ENCODE peak calls at places on chromosomes 1 and 21, in seven cellular contexts. N is fibroblast of lung, U is right lobe of liver, W is hepatocyte, G is thyroid gland, E is cardiac muscle cell, K is sigmoid colon. P is an unnamed sample. For H3K4me1, the result is how much of the 10 kb centered on the place peaks cover.

GRCh38 chr1:209585672-209586071 is 2.2 kb downstream of the CAMK1G start:
- DNase-seq in N (peak), U (peak), W (peak), G (peak), E (peak), K (peak), P (no peak)

GRCh38 chr1:185404864-185405568 is 88.0 kb upstream of the IVNS1ABP start:
- DNase-seq in N (no peak), U (no peak), W (no peak), G (no peak), E (no peak), K (no peak), P (no peak)

GRCh38 chr1:88890790-88891317 is 513 bp downstream of the GTF2B start:
- DNase-seq in N (peak), U (peak), W (peak), G (peak), E (peak), K (no peak), P (no peak)

GRCh38 chr1:113905435-113905861 is 322 bp downstream of the DCLRE1B start:
- DNase-seq in N (no peak), U (peak), W (peak), G (peak), E (no peak), K (peak), P (peak)

GRCh38 chr1:188489336-188490112 is 1660.8 kb downstream of the PLA2G4A start:
- DNase-seq in N (peak), U (no peak), W (peak), G (no peak), E (no peak), K (no peak), P (no peak)

GRCh38 chr1:202888204-202888506 is 794 bp downstream of the RABIF start:
- DNase-seq in N (peak), U (no peak), W (no peak), G (no peak), E (no peak), K (no peak), P (no peak)

GRCh38 chr21:42366292-42367010 is at the start of gene TFF1:
- DNase-seq in N (no peak), U (no peak), W (peak), G (no peak), E (no peak), K (no peak), P (peak)

GRCh38 chr1:216723274-216723780 is at the start of gene ESRRG:
- DNase-seq in N (no peak), U (peak), W (peak), G (peak), E (no peak), K (no peak), P (peak)

GRCh38 chr1:204574856-204575145 is 58.6 kb downstream of the MDM4 start:
- DNase-seq in N (peak), U (no peak), W (no peak), G (no peak), E (no peak), K (peak), P (no peak)

GRCh38 chr1:227357229-227358078 is 39.2 kb upstream of the CDC42BPA start:
- DNase-seq in N (peak), U (peak), W (peak), G (peak), E (peak), K (peak), P (peak)
- H3K4me3 ChIP-seq in N (no peak), U (no peak), W (no peak), G (no peak), E (no peak), K (no peak), P (no peak)

GRCh38 chr1:159014851-159015250 is 5.1 kb downstream of the IFI16 start:
- DNase-seq in N (no peak), U (no peak), W (no peak), G (no peak), E (no peak), K (no peak), P (no peak)
- H3K4me1 ChIP-seq in N (under half), U (under half), W (under half), G (under half), E (under half), K (under half), P (under half)

GRCh38 chr21:33238565-33239255 is 9.0 kb downstream of the IFNAR2 start:
- DNase-seq in N (no peak), U (no peak), W (no peak), G (no peak), E (no peak), K (no peak), P (no peak)
- H3K4me3 ChIP-seq in N (no peak), U (no peak), W (no peak), G (no peak), E (no peak), K (no peak), P (no peak)

DNA sequence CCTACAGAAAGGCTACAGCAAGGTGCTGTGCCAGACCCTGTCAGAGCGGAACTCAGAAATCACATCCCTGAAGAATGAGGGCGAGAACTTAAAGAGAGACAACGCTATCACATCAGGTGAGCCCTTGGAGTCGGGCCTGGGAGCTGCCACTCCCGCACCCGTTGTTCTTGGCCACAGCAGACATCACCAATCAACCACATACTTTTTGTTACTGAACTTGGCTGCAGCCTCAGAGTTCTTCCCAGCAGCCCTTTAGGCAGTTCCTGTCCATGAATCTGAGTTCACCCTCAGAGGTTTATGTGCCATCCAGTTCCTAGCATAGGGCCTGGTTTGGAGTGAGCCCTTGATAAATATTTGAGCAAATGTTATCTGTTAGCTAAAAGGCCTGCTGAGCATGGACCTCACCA is 61.6 kb downstream of the FHAD1 start:
- DNase-seq in N (no peak), U (no peak), W (peak), G (no peak), E (no peak), K (no peak), P (no peak)
- H3K4me1 ChIP-seq in N (under half), U (under half), W (under half), G (under half), E (under half), K (under half), P (under half)

GRCh38 chr1:10209905-10210810 is at the start of gene KIF1B:
- DNase-seq in N (peak), U (peak), W (peak), G (peak), E (peak), K (peak), P (peak)

GRCh38 chr1:10212476-10212875 is 2.1 kb downstream of the KIF1B start:
- DNase-seq in N (no peak), U (no peak), W (no peak), G (no peak), E (no peak), K (no peak), P (no peak)

GRCh38 chr1:10210841-10211804 is 753 bp downstream of the KIF1B start:
- DNase-seq in N (peak), U (peak), W (peak), G (peak), E (peak), K (peak), P (peak)

GRCh38 chr1:10211805-10212405 is 1.5 kb downstream of the KIF1B start:
- DNase-seq in N (no peak), U (no peak), W (peak), G (no peak), E (no peak), K (no peak), P (peak)

DNA sequence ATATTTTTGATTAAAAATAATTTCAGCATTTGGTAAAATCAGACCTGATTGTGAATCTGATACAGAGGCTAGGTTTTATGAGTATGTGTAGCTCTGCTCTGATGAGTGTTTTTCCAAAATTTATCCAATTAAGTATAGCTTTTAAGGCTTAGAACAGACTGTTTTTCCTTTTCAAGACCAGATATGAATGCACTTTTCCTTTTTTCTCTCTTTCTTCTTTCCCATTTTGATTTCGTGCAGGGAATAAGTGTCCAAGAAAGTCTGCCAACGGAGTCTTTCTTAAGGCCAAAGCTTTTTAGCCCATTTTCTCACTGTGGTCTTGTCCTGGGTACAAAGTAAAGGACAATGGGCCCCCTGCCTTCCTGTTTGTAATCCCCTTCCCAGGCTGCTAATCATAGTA is 2.8 kb downstream of the KIF1B start:
- DNase-seq in N (no peak), U (no peak), W (no peak), G (no peak), E (no peak), K (no peak), P (no peak)
- H3K4me3 ChIP-seq in N (no peak), U (no peak), W (no peak), G (no peak), E (no peak), K (no peak), P (no peak)

GRCh38 chr1:30907390-30907640 is 1.2 kb downstream of the SDC3 start:
- DNase-seq in N (no peak), U (no peak), W (no peak), G (no peak), E (no peak), K (no peak), P (no peak)
- H3K4me1 ChIP-seq in N (under half), U (under half), W (under half), G (under half), E (under half), K (half or more), P (under half)

GRCh38 chr21:30710499-30710898 is 8.1 kb downstream of the KRTAP21-3 start:
- DNase-seq in N (no peak), U (no peak), W (no peak), G (no peak), E (no peak), K (no peak), P (no peak)
- H3K4me3 ChIP-seq in N (no peak), U (no peak), W (no peak), G (no peak), E (no peak), K (no peak), P (no peak)

GRCh38 chr1:27253611-27254010 is 19.2 kb downstream of the WDTC1 start:
- DNase-seq in N (no peak), U (no peak), W (no peak), G (no peak), E (no peak), K (no peak), P (no peak)
- H3K4me1 ChIP-seq in N (under half), U (under half), W (under half), G (under half), E (under half), K (under half), P (under half)

GRCh38 chr21:35239811-35240219 is 190.7 kb upstream of the RUNX1 start:
- DNase-seq in N (no peak), U (no peak), W (no peak), G (no peak), E (no peak), K (no peak), P (no peak)
- H3K4me3 ChIP-seq in N (no peak), U (no peak), W (no peak), G (no peak), E (no peak), K (no peak), P (no peak)

DNA sequence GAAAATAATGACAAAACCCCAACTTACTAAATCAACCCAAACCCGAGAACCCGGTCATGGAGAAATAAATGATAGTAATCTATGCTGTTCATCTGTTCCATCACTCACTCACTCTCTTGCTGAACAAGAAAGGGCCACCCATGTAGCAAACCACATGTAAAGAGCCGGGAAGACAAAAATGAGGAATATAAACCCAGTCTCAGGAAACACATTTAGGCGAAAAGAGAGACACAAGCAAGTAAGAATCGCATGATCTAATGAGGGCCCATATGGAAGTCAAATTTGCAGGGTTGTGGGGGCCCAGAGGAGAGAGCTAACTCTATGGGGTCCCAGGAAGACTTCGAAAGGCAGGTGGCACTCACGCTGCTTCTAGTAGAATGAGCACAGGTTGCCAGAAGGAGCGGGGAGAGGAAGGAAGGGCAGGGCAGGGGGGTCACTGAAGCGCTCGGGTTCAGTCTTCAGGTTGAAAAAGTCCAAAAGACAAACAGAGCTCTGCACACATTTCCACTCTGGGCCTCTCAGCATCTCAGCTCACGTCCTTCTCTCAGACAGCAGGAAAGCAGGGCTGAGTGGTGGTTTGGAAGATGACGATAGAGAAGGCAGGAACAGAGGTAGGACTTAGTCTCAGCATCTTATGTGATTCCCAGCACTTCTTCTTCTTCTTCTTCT is 142.9 kb upstream of the KRTAP19-8 start:
- DNase-seq in N (no peak), U (no peak), W (no peak), G (no peak), E (no peak), K (no peak), P (no peak)
- H3K4me1 ChIP-seq in N (under half), U (under half), W (under half), G (under half), E (under half), K (under half), P (under half)